ENCODE peak calls at places on chromosomes 12 and 14, in four cellular contexts. One of them, this sample, is unnamed.

GRCh38 chr12:6688543-6688999 is 604 bp downstream of the ZNF384 start:
- DNase-seq in K562: no peak
- DNase-seq in HepG2: no peak
- DNase-seq in SK-N-SH: peak
- DNase-seq in this sample: no peak

GRCh38 chr12:117400912-117401311 is 39.5 kb upstream of the NOS1 start:
- DNase-seq in K562: no peak
- DNase-seq in HepG2: no peak
- DNase-seq in SK-N-SH: no peak
- DNase-seq in this sample: no peak

GRCh38 chr14:102078840-102079699 is 7.8 kb downstream of the HSP90AA1 start:
- DNase-seq in K562: no peak
- DNase-seq in HepG2: no peak
- DNase-seq in SK-N-SH: no peak
- DNase-seq in this sample: no peak

GRCh38 chr14:81766597-81766996 is 232.9 kb upstream of the SEL1L start:
- DNase-seq in K562: no peak
- DNase-seq in HepG2: no peak
- DNase-seq in SK-N-SH: no peak
- DNase-seq in this sample: no peak

GRCh38 chr12:124698998-124699305 is 131.5 kb upstream of the NCOR2 start:
- DNase-seq in K562: no peak
- DNase-seq in HepG2: no peak
- DNase-seq in SK-N-SH: no peak
- DNase-seq in this sample: no peak

GRCh38 chr14:24114536-24115450 is at the start of the genes DCAF11 and NRL:
- DNase-seq in K562: peak
- DNase-seq in HepG2: peak
- DNase-seq in SK-N-SH: peak
- DNase-seq in this sample: peak

GRCh38 chr14:95504135-95505029 is 12.1 kb downstream of the SYNE3 start:
- DNase-seq in K562: no peak
- DNase-seq in HepG2: no peak
- DNase-seq in SK-N-SH: no peak
- DNase-seq in this sample: no peak

GRCh38 chr14:99688210-99688581 is 4.1 kb downstream of the CYP46A1 start:
- DNase-seq in K562: no peak
- DNase-seq in HepG2: no peak
- DNase-seq in SK-N-SH: no peak
- DNase-seq in this sample: no peak

DNA sequence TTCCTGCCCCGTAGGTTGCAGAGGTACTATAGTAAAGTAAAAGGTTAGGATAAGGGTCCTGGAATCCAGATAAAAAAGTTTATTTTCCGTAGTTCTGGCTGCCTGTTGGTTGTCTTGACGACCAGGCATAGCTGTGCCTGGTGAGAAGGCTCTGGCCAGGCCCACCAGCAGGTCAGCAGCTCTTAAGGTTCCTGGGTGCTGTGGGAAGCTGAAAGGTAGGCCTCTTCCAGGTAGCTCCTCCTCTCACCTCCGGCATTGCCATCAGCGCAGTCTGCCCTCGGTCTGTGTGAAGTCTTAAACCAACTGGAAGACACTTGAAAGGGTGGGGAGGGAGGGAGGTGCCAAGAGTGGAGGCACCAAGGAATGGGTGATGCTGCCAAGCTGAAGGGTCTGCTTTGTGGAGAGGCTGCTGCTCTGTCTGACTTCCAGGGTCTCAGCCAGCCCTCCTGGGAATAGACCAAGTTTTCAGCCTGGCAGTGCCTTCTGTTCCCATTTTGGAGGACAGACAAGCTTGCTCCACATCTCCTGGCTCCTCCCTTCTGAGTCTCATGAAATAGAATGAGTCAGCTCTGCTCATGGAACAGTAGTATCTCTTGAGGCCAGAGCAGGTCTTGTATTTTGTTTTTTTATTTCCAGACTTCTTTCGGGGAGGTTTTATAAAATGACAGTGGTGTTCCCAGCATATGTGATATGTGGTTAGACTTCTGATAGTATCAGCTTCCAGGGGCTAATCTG is 5.2 kb upstream of the ACADS start:
- DNase-seq in K562: no peak
- DNase-seq in HepG2: no peak
- DNase-seq in SK-N-SH: no peak
- DNase-seq in this sample: no peak
- TF ChIP-seq JUND in K562: peak
- TF ChIP-seq JUND in HepG2: no peak
- TF ChIP-seq JUND in SK-N-SH: no peak
- TF ChIP-seq JUND in this sample: no peak

GRCh38 chr14:63454863-63455622 is 88.1 kb downstream of the PPP2R5E start:
- DNase-seq in K562: no peak
- DNase-seq in HepG2: no peak
- DNase-seq in SK-N-SH: no peak
- DNase-seq in this sample: no peak
- TF ChIP-seq JUND in K562: no peak
- TF ChIP-seq JUND in HepG2: no peak
- TF ChIP-seq JUND in SK-N-SH: no peak
- TF ChIP-seq JUND in this sample: no peak

GRCh38 chr12:10247659-10248058 is 35.0 kb downstream of the GABARAPL1 start:
- DNase-seq in K562: no peak
- DNase-seq in HepG2: no peak
- DNase-seq in SK-N-SH: no peak
- DNase-seq in this sample: no peak
- TF ChIP-seq JUND in K562: no peak
- TF ChIP-seq JUND in HepG2: no peak
- TF ChIP-seq JUND in SK-N-SH: no peak
- TF ChIP-seq JUND in this sample: no peak

DNA sequence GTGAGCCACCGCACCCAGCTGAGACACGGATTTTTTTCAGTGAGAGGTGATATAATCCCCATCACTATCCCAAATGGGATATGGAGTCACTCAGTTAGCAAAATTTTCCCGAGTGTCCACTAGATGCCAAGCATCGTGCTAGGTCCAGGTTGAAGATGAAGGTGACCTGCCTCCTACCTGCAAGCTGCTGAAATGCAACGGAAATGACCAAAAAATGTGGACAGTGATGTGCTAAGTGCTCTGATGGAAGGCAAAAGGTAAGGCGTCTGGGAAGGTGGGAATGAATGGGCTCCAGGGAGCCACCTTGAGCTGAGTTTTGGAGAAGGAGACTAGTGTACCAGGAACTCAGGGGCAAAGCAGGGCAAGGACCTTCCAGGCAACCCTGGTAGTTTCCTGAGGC is 64.6 kb downstream of the CALM1 start:
- DNase-seq in K562: no peak
- DNase-seq in HepG2: no peak
- DNase-seq in SK-N-SH: no peak
- DNase-seq in this sample: no peak
- TF ChIP-seq JUND in K562: no peak
- TF ChIP-seq JUND in HepG2: no peak
- TF ChIP-seq JUND in SK-N-SH: no peak
- TF ChIP-seq JUND in this sample: no peak

DNA sequence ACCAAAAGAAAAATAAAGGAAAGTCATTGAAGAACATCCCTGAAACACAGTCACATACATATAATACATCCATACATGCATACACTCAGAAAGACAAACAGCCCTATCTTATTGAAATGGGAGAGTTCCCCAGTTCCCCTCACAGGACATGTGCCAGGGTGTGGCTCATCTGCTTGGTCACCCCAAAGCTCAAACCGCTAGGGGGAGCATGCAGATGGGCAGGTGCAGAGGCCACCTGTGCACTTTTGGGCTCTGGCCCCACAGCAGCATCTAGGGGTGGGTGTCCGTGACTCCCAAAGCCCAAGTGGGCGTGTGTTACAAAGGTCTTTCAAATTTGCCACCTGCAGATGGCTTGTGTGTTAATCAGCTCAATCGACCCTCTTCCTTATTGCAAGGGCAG is 75.2 kb downstream of the CMAS start:
- DNase-seq in K562: no peak
- DNase-seq in HepG2: peak
- DNase-seq in SK-N-SH: no peak
- DNase-seq in this sample: peak
- TF ChIP-seq JUND in K562: no peak
- TF ChIP-seq JUND in HepG2: no peak
- TF ChIP-seq JUND in SK-N-SH: no peak
- TF ChIP-seq JUND in this sample: no peak

GRCh38 chr14:65686761-65687160 is 274.2 kb downstream of the FUT8 start:
- DNase-seq in K562: no peak
- DNase-seq in HepG2: no peak
- DNase-seq in SK-N-SH: no peak
- DNase-seq in this sample: no peak
- TF ChIP-seq JUND in K562: no peak
- TF ChIP-seq JUND in HepG2: no peak
- TF ChIP-seq JUND in SK-N-SH: no peak
- TF ChIP-seq JUND in this sample: no peak

GRCh38 chr12:59193476-59194050 is 273.3 kb upstream of the LRIG3 start:
- DNase-seq in K562: no peak
- DNase-seq in HepG2: no peak
- DNase-seq in SK-N-SH: no peak
- DNase-seq in this sample: no peak

GRCh38 chr12:59196989-59197388 is 276.7 kb upstream of the LRIG3 start:
- DNase-seq in K562: no peak
- DNase-seq in HepG2: no peak
- DNase-seq in SK-N-SH: no peak
- DNase-seq in this sample: no peak

GRCh38 chr12:59191372-59191771 is 271.1 kb upstream of the LRIG3 start:
- DNase-seq in K562: no peak
- DNase-seq in HepG2: no peak
- DNase-seq in SK-N-SH: no peak
- DNase-seq in this sample: no peak

GRCh38 chr12:59194794-59195193 is 274.5 kb upstream of the LRIG3 start:
- DNase-seq in K562: no peak
- DNase-seq in HepG2: no peak
- DNase-seq in SK-N-SH: no peak
- DNase-seq in this sample: no peak
- TF ChIP-seq JUND in K562: no peak
- TF ChIP-seq JUND in HepG2: no peak
- TF ChIP-seq JUND in SK-N-SH: no peak
- TF ChIP-seq JUND in this sample: no peak

DNA sequence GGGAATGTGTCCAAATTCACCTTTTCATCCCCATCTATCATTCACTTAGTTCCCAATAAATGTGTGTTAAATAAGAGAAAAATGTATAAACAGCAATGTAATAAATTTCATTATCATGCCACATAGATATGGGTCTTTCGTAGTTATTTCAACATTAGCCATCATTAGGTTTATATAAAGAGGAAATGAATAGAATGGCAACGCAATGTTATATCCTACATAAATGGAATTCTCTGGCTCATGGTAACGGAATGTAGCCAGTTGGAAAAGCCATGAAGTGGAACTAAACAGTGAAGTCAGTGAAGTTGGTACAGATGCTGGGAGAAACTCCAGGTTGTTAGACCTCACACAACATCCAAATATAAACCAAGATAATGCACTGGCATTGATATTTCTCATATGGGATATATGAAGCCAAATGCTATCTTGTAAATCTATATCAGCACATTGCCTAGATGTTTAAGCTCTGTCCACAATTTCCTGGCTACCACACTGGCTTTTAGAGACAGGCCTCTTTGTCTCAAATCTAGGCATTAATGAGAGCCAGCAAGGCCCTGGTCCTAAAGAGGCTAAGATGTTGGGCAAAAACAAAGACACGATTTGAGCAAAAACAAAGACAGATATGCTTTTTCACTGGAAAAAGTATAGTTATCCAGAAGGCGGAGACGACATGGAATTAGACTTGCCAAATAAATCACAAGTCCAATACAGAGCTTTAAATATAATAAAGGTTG is 861.0 kb downstream of the RPS29 start:
- DNase-seq in K562: no peak
- DNase-seq in HepG2: no peak
- DNase-seq in SK-N-SH: no peak
- DNase-seq in this sample: no peak
- TF ChIP-seq JUND in K562: no peak
- TF ChIP-seq JUND in HepG2: no peak
- TF ChIP-seq JUND in SK-N-SH: no peak
- TF ChIP-seq JUND in this sample: no peak

GRCh38 chr12:111598637-111599458 is at the start of gene ATXN2:
- DNase-seq in K562: peak
- DNase-seq in HepG2: no peak
- DNase-seq in SK-N-SH: peak
- DNase-seq in this sample: peak

GRCh38 chr12:111597731-111598636 is 1.1 kb downstream of the ATXN2 start:
- DNase-seq in K562: peak
- DNase-seq in HepG2: no peak
- DNase-seq in SK-N-SH: peak
- DNase-seq in this sample: peak

GRCh38 chr12:111600296-111600562 is 1.1 kb upstream of the ATXN2 start:
- DNase-seq in K562: no peak
- DNase-seq in HepG2: peak
- DNase-seq in SK-N-SH: no peak
- DNase-seq in this sample: no peak

GRCh38 chr12:111599459-111600295 is 562 bp upstream of the ATXN2 start:
- DNase-seq in K562: peak
- DNase-seq in HepG2: peak
- DNase-seq in SK-N-SH: peak
- DNase-seq in this sample: peak

GRCh38 chr12:111596985-111597730 is 2.0 kb downstream of the ATXN2 start:
- DNase-seq in K562: no peak
- DNase-seq in HepG2: peak
- DNase-seq in SK-N-SH: peak
- DNase-seq in this sample: peak
- TF ChIP-seq JUND in K562: peak
- TF ChIP-seq JUND in HepG2: no peak
- TF ChIP-seq JUND in SK-N-SH: no peak
- TF ChIP-seq JUND in this sample: no peak

GRCh38 chr12:96258451-96258933 is 64.3 kb downstream of the ELK3 start:
- DNase-seq in K562: no peak
- DNase-seq in HepG2: no peak
- DNase-seq in SK-N-SH: no peak
- DNase-seq in this sample: peak
- TF ChIP-seq JUND in K562: no peak
- TF ChIP-seq JUND in HepG2: no peak
- TF ChIP-seq JUND in SK-N-SH: no peak
- TF ChIP-seq JUND in this sample: no peak

This sample was measured in T47D.